ENCODE peak calls at places on chromosome 4, in seven cellular contexts. Y is IMR-90; Z is Caco-2; Q is naive thymus-derived CD4-positive, alpha-beta T cell; S is heart right ventricle; O is CD4-positive, CD25-positive, alpha-beta regulatory T cell; K is CD8-positive, alpha-beta memory T cell. L is an unnamed sample.

GRCh38 chr4:155745984-155746383 is 12.8 kb upstream of the GUCY1B1 start:
- DNase-seq in Y (peak; percentile 82), Z (no peak), Q (no peak), S (no peak), O (no peak), K (no peak), L (no peak)

GRCh38 chr4:52637116-52637515 is 22.0 kb downstream of the USP46 start:
- DNase-seq in Y (no peak), Z (no peak), Q (no peak), S (no peak), O (no peak), K (no peak), L (no peak)

GRCh38 chr4:53453385-53453784 is 75.9 kb downstream of the FIP1L1 start:
- DNase-seq in Y (peak; percentile 15), Z (no peak), Q (no peak), S (no peak), O (no peak), K (no peak), L (no peak)

GRCh38 chr4:107153228-107153627 is 117.1 kb upstream of the DKK2 start:
- DNase-seq in Y (no peak), Z (peak; percentile 50), Q (no peak), S (no peak), O (no peak), K (no peak), L (no peak)

GRCh38 chr4:2437475-2438215 is 18.9 kb downstream of the CFAP99 start:
- DNase-seq in Y (no peak), Z (no peak), Q (no peak), S (no peak), O (no peak), K (no peak), L (no peak)

GRCh38 chr4:97370581-97370980 is 772.7 kb downstream of the STPG2 start:
- DNase-seq in Y (no peak), Z (no peak), Q (no peak), S (no peak), O (no peak), K (no peak), L (no peak)

GRCh38 chr4:40507977-40508376 is 121.7 kb downstream of the RBM47 start:
- DNase-seq in Y (no peak), Z (peak; percentile 40), Q (no peak), S (no peak), O (no peak), K (no peak), L (no peak)

GRCh38 chr4:10084651-10085320 is 31.8 kb downstream of the WDR1 start:
- DNase-seq in Y (no peak), Z (no peak), Q (no peak), S (no peak), O (no peak), K (peak; percentile 34), L (no peak)

GRCh38 chr4:85498068-85498733 is 23.3 kb downstream of the ARHGAP24 start:
- DNase-seq in Y (peak; percentile 28), Z (no peak), Q (no peak), S (no peak), O (no peak), K (no peak), L (no peak)

DNA sequence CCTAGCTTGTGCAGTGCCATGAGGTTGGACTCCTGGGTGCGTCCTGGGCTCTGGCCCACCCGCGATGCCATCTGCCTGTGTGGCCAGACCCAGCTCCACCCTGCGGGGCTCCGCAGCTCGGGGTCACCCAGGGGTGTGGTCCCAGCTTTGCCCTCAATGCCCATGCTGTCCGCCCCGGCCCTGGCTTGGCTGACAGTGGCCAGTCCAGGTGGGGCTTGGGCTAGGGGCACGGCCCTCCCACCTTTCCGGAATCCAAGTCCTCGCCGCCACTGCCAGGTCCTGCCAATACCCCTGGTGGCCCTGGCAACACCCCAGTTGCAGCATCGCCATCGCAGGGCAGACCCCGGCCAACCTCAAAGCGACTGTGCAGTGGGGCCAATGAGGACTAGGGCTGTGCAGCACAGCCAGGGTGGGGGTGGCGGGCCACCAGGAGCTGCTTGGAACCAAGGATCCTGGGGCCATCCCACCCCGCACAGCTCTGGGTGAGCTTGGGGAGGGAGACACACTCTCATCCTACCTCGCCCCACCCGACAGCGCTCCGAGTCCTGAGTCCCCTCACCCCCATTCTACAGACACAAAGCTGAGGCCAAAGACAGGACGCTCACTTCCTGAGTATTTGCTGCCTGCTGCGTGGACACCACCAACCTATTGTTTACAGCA is 80.9 kb downstream of the ZNF718 start:
- DNase-seq in Y (no peak), Z (no peak), Q (no peak), S (no peak), O (no peak), K (no peak), L (no peak)
- H3K9me3 ChIP-seq in Y (peaks cover 34% of the 10 kb centered on the region), Z (peaks cover 25% of the 10 kb centered on the region), Q (peaks cover 46% of the 10 kb centered on the region), S (no peaks in the 10 kb centered on the region), O (peaks cover 69% of the 10 kb centered on the region), K (peaks cover 10% of the 10 kb centered on the region), L (no peaks in the 10 kb centered on the region)

GRCh38 chr4:122341906-122342305 is 36.9 kb upstream of the ADAD1 start:
- DNase-seq in Y (peak; percentile 87), Z (peak; percentile 1), Q (no peak), S (no peak), O (no peak), K (no peak), L (no peak)
- H3K36me3 ChIP-seq in Y (peaks cover 6% of the 10 kb centered on the region), Z (no peaks in the 10 kb centered on the region), Q (peaks cover 29% of the 10 kb centered on the region), S (no peaks in the 10 kb centered on the region), O (peaks cover 56% of the 10 kb centered on the region), K (peaks cover 26% of the 10 kb centered on the region), L (no peaks in the 10 kb centered on the region)

GRCh38 chr4:131061734-131062133 is 1965.8 kb downstream of the C4orf33 start:
- DNase-seq in Y (no peak), Z (no peak), Q (no peak), S (no peak), O (no peak), K (no peak), L (no peak)

DNA sequence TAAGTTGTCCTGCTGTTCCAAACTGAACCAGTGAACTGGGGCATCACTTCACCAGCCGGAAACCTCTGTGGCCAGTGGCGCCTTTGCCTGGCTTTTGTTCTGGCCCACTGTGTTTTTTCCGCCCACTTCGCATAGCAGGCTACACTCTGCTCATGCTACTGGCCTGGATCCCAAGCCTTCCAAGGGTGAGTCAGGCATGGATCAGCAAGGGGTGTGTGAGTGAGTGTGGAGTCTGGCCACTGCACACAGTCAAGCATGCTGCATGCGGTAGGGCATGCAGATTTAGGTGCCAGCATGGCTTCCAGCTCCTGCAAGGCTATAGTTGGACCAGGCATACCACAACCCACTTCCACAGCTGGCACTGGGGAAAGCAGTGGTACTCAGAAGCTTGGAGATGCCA is 1967.9 kb downstream of the C4orf33 start:
- DNase-seq in Y (no peak), Z (no peak), Q (no peak), S (no peak), O (no peak), K (no peak), L (no peak)
- H3K9me3 ChIP-seq in Y (peaks cover 20% of the 10 kb centered on the region), Z (peaks cover 2% of the 10 kb centered on the region), Q (peaks cover 10% of the 10 kb centered on the region), S (no peaks in the 10 kb centered on the region), O (peaks cover 19% of the 10 kb centered on the region), K (no peaks in the 10 kb centered on the region), L (peaks cover 8% of the 10 kb centered on the region)

GRCh38 chr4:128865132-128865531 is 55.6 kb downstream of the JADE1 start:
- DNase-seq in Y (no peak), Z (no peak), Q (no peak), S (no peak), O (no peak), K (no peak), L (no peak)

GRCh38 chr4:128861856-128862518 is 52.5 kb downstream of the JADE1 start:
- DNase-seq in Y (no peak), Z (no peak), Q (peak; percentile 16), S (no peak), O (no peak), K (no peak), L (no peak)

GRCh38 chr4:128863314-128864075 is 54.0 kb downstream of the JADE1 start:
- DNase-seq in Y (peak; percentile 80), Z (peak; percentile 77), Q (peak; percentile 74), S (peak; percentile 66), O (peak; percentile 66), K (peak; percentile 74), L (peak; percentile 52)

GRCh38 chr4:128859887-128860774 is 50.6 kb downstream of the JADE1 start:
- DNase-seq in Y (peak; percentile 96), Z (no peak), Q (no peak), S (no peak), O (no peak), K (no peak), L (no peak)

DNA sequence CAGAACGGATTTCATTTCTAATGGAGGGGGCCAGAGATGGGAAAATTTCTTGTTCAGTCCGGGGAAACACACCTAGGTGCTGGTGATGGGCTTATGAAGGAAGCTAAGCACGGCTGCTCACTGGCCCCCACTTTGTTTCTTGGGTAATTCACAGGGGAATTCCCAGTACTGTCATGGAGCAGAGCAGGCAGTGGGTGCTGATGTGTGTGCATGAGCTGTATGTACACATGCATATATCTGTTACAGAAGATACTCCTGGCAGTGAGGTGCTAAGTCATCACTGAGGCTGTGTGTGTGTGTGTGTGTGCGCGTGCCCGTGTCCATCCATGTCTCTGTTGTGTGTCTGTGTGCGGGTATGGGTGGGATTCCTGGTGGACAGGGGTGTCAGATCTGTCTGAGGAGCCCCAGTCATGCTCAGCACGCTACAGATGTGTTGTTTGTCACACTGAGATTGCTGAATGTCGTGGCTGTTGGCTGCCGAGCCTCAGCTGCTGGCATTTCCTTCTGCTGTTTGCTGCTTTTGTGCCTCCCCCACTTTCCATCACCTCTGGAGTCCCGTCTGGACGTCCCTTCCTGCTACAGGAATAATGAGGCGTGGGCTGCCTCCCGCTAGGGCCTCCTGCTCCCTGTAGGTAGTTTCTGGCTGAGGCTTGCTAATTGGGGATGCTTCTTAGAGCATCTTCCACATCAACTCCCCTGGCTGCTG is 53.3 kb downstream of the JADE1 start:
- DNase-seq in Y (peak; percentile 72), Z (no peak), Q (peak; percentile 8), S (no peak), O (no peak), K (no peak), L (no peak)
- H3K36me3 ChIP-seq in Y (peaks cover 44% of the 10 kb centered on the region), Z (peaks cover 3% of the 10 kb centered on the region), Q (peaks cover 44% of the 10 kb centered on the region), S (no peaks in the 10 kb centered on the region), O (peaks cover 60% of the 10 kb centered on the region), K (peaks cover 16% of the 10 kb centered on the region), L (peaks cover 59% of the 10 kb centered on the region)

DNA sequence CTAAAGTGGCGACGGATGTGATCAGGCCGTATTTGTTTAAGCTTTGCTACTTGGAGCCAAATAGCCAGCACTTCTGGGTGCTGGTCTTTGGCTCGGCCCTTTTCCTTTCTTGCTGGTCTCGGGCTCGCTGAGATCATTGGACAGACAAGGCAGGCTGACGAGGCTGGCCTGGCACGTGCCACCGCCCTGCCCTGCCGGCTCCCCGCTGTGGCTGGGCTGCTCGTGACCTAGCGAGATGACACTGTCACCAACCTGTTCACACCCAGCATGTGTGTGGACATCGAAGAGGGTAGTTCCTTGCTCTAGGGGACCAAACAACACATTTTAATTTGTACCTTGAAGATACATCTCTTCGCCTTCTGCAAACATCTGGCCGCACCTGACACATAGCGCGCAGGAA is 98.0 kb downstream of the ABLIM2 start:
- DNase-seq in Y (no peak), Z (no peak), Q (no peak), S (no peak), O (no peak), K (no peak), L (no peak)
- H3K9me3 ChIP-seq in Y (peaks cover 22% of the 10 kb centered on the region), Z (peaks cover 19% of the 10 kb centered on the region), Q (peaks cover 24% of the 10 kb centered on the region), S (no peaks in the 10 kb centered on the region), O (peaks cover 22% of the 10 kb centered on the region), K (peaks cover 12% of the 10 kb centered on the region), L (peaks cover 2% of the 10 kb centered on the region)